ENCODE peak calls at places on chromosome 7, in six cellular contexts. One of them, this sample, is unnamed.

GRCh38 chr7:34991938-34992840 is 45.1 kb downstream of the DPY19L1 start:
- DNase-seq in body of pancreas: no peak
- DNase-seq in GM04504: no peak
- DNase-seq in NCI-H1436: no peak
- DNase-seq in NAMALWA: no peak
- DNase-seq in globus pallidus: no peak
- DNase-seq in this sample: peak; percentile 59

GRCh38 chr7:159031135-159031701 is 113.4 kb downstream of the VIPR2 start:
- DNase-seq in body of pancreas: no peak
- DNase-seq in GM04504: no peak
- DNase-seq in NCI-H1436: no peak
- DNase-seq in NAMALWA: no peak
- DNase-seq in globus pallidus: no peak
- DNase-seq in this sample: no peak

GRCh38 chr7:101418694-101419093 is 56.0 kb downstream of the COL26A1 start:
- DNase-seq in body of pancreas: no peak
- DNase-seq in GM04504: no peak
- DNase-seq in NCI-H1436: no peak
- DNase-seq in NAMALWA: no peak
- DNase-seq in globus pallidus: no peak
- DNase-seq in this sample: no peak

GRCh38 chr7:51351661-51352060 is 35.1 kb upstream of the COBL start:
- DNase-seq in body of pancreas: no peak
- DNase-seq in GM04504: no peak
- DNase-seq in NCI-H1436: no peak
- DNase-seq in NAMALWA: no peak
- DNase-seq in globus pallidus: no peak
- DNase-seq in this sample: no peak

GRCh38 chr7:126436213-126436868 is 816.4 kb downstream of the GRM8 start:
- DNase-seq in body of pancreas: no peak
- DNase-seq in GM04504: no peak
- DNase-seq in NCI-H1436: no peak
- DNase-seq in NAMALWA: no peak
- DNase-seq in globus pallidus: no peak
- DNase-seq in this sample: no peak

GRCh38 chr7:18495412-18496335 is at the start of gene HDAC9:
- DNase-seq in body of pancreas: no peak
- DNase-seq in GM04504: no peak
- DNase-seq in NCI-H1436: peak; percentile 31
- DNase-seq in NAMALWA: peak; percentile 96
- DNase-seq in globus pallidus: peak; percentile 92
- DNase-seq in this sample: peak; percentile 82

GRCh38 chr7:150957119-150958020 is 20.8 kb downstream of the KCNH2 start:
- DNase-seq in body of pancreas: no peak
- DNase-seq in GM04504: no peak
- DNase-seq in NCI-H1436: no peak
- DNase-seq in NAMALWA: no peak
- DNase-seq in globus pallidus: no peak
- DNase-seq in this sample: no peak

GRCh38 chr7:73977626-73978618 is 50.1 kb upstream of the ELN start:
- DNase-seq in body of pancreas: no peak
- DNase-seq in GM04504: no peak
- DNase-seq in NCI-H1436: no peak
- DNase-seq in NAMALWA: no peak
- DNase-seq in globus pallidus: no peak
- DNase-seq in this sample: no peak

GRCh38 chr7:4123823-4124222 is 558.3 kb upstream of the FOXK1 start:
- DNase-seq in body of pancreas: no peak
- DNase-seq in GM04504: no peak
- DNase-seq in NCI-H1436: no peak
- DNase-seq in NAMALWA: no peak
- DNase-seq in globus pallidus: no peak
- DNase-seq in this sample: no peak

GRCh38 chr7:123424463-123424862 is 109.9 kb downstream of the IQUB start:
- DNase-seq in body of pancreas: no peak
- DNase-seq in GM04504: no peak
- DNase-seq in NCI-H1436: no peak
- DNase-seq in NAMALWA: no peak
- DNase-seq in globus pallidus: no peak
- DNase-seq in this sample: no peak

GRCh38 chr7:82288769-82289535 is 154.6 kb downstream of the CACNA2D1 start:
- DNase-seq in body of pancreas: no peak
- DNase-seq in GM04504: no peak
- DNase-seq in NCI-H1436: no peak
- DNase-seq in NAMALWA: no peak
- DNase-seq in globus pallidus: peak; percentile 75
- DNase-seq in this sample: no peak

GRCh38 chr7:96388166-96388565 is 66.3 kb upstream of the SLC25A13 start:
- DNase-seq in body of pancreas: no peak
- DNase-seq in GM04504: no peak
- DNase-seq in NCI-H1436: no peak
- DNase-seq in NAMALWA: no peak
- DNase-seq in globus pallidus: no peak
- DNase-seq in this sample: no peak

GRCh38 chr7:78253850-78254249 is 455.3 kb downstream of the PHTF2 start:
- DNase-seq in body of pancreas: no peak
- DNase-seq in GM04504: no peak
- DNase-seq in NCI-H1436: no peak
- DNase-seq in NAMALWA: no peak
- DNase-seq in globus pallidus: no peak
- DNase-seq in this sample: no peak

GRCh38 chr7:148722340-148723165 is 23.9 kb downstream of the CUL1 start:
- DNase-seq in body of pancreas: peak; percentile 40
- DNase-seq in GM04504: no peak
- DNase-seq in NCI-H1436: no peak
- DNase-seq in NAMALWA: no peak
- DNase-seq in globus pallidus: no peak
- DNase-seq in this sample: no peak

GRCh38 chr7:137967143-137968018 is 34.5 kb downstream of the CREB3L2 start:
- DNase-seq in body of pancreas: no peak
- DNase-seq in GM04504: no peak
- DNase-seq in NCI-H1436: no peak
- DNase-seq in NAMALWA: no peak
- DNase-seq in globus pallidus: no peak
- DNase-seq in this sample: no peak

GRCh38 chr7:50274361-50274760 is 30.2 kb upstream of the IKZF1 start:
- DNase-seq in body of pancreas: no peak
- DNase-seq in GM04504: no peak
- DNase-seq in NCI-H1436: no peak
- DNase-seq in NAMALWA: no peak
- DNase-seq in globus pallidus: no peak
- DNase-seq in this sample: no peak

GRCh38 chr7:95725170-95725569 is 47.2 kb upstream of the DYNC1I1 start:
- DNase-seq in body of pancreas: no peak
- DNase-seq in GM04504: peak; percentile 3
- DNase-seq in NCI-H1436: peak; percentile 11
- DNase-seq in NAMALWA: peak; percentile 14
- DNase-seq in globus pallidus: no peak
- DNase-seq in this sample: no peak

GRCh38 chr7:47648301-47648900 is 66.5 kb upstream of the TNS3 start:
- DNase-seq in body of pancreas: no peak
- DNase-seq in GM04504: no peak
- DNase-seq in NCI-H1436: no peak
- DNase-seq in NAMALWA: no peak
- DNase-seq in globus pallidus: no peak
- DNase-seq in this sample: no peak

GRCh38 chr7:125059861-125060456 is 130.3 kb upstream of the POT1 start:
- DNase-seq in body of pancreas: no peak
- DNase-seq in GM04504: no peak
- DNase-seq in NCI-H1436: no peak
- DNase-seq in NAMALWA: peak; percentile 43
- DNase-seq in globus pallidus: no peak
- DNase-seq in this sample: no peak

GRCh38 chr7:68752485-68752884 is 845.8 kb upstream of the AUTS2 start:
- DNase-seq in body of pancreas: no peak
- DNase-seq in GM04504: no peak
- DNase-seq in NCI-H1436: no peak
- DNase-seq in NAMALWA: no peak
- DNase-seq in globus pallidus: no peak
- DNase-seq in this sample: no peak

GRCh38 chr7:66239467-66239856 is 34.3 kb downstream of the TPST1 start:
- DNase-seq in body of pancreas: no peak
- DNase-seq in GM04504: no peak
- DNase-seq in NCI-H1436: no peak
- DNase-seq in NAMALWA: no peak
- DNase-seq in globus pallidus: no peak
- DNase-seq in this sample: no peak

GRCh38 chr7:129862672-129863071 is 90.1 kb downstream of the UBE2H start:
- DNase-seq in body of pancreas: no peak
- DNase-seq in GM04504: no peak
- DNase-seq in NCI-H1436: no peak
- DNase-seq in NAMALWA: no peak
- DNase-seq in globus pallidus: no peak
- DNase-seq in this sample: peak; percentile 15

GRCh38 chr7:148501707-148502139 is 88.8 kb upstream of the C7orf33 start:
- DNase-seq in body of pancreas: no peak
- DNase-seq in GM04504: no peak
- DNase-seq in NCI-H1436: no peak
- DNase-seq in NAMALWA: no peak
- DNase-seq in globus pallidus: no peak
- DNase-seq in this sample: peak; percentile 92

GRCh38 chr7:28358423-28358868 is 53.9 kb upstream of the CREB5 start:
- DNase-seq in body of pancreas: no peak
- DNase-seq in GM04504: peak; percentile 96
- DNase-seq in NCI-H1436: no peak
- DNase-seq in NAMALWA: no peak
- DNase-seq in globus pallidus: no peak
- DNase-seq in this sample: peak; percentile 18